ENCODE peak calls at places on chromosome 10, in eight cellular contexts. C is transverse colon, T is K562, B is sigmoid colon, U is stomach, K is upper lobe of left lung, H is HepG2, G is SK-N-SH. F is an unnamed sample.
A peak's percentile ranks its signal among the peaks of the same experiment; 100 is the strongest.

GRCh38 chr10:16809074-16809718 is 8.0 kb downstream of the RSU1 start:
- DNase-seq in C (peak; percentile 56), T (peak; percentile 47), B (no peak), U (peak; percentile 38), K (no peak), H (peak; percentile 29), G (peak; percentile 54), F (no peak)

GRCh38 chr10:91551856-91552255 is 81.0 kb downstream of the PPP1R3C start:
- DNase-seq in C (no peak), T (peak; percentile 27), B (no peak), U (peak; percentile 38), K (no peak), H (peak; percentile 50), G (peak; percentile 55), F (no peak)

GRCh38 chr10:3783721-3784432 is 1.1 kb downstream of the KLF6 start:
- DNase-seq in C (peak; percentile 74), T (no peak), B (peak; percentile 89), U (peak; percentile 61), K (no peak), H (peak; percentile 86), G (peak; percentile 58), F (no peak)

GRCh38 chr10:125785831-125786230 is 10.2 kb upstream of the MMP21 start:
- DNase-seq in C (no peak), T (no peak), B (no peak), U (no peak), K (no peak), H (no peak), G (no peak), F (no peak)

GRCh38 chr10:124641282-124642075 is 102.7 kb downstream of the FAM53B start:
- DNase-seq in C (peak; percentile 38), T (peak; percentile 43), B (peak; percentile 90), U (no peak), K (no peak), H (no peak), G (peak; percentile 65), F (no peak)

GRCh38 chr10:118383699-118384098 is 41.6 kb upstream of the FAM204A start:
- DNase-seq in C (no peak), T (no peak), B (no peak), U (no peak), K (no peak), H (no peak), G (no peak), F (no peak)

GRCh38 chr10:126171555-126171954 is 216.7 kb downstream of the ADAM12 start:
- DNase-seq in C (no peak), T (no peak), B (no peak), U (no peak), K (no peak), H (no peak), G (no peak), F (no peak)

GRCh38 chr10:127756264-127756663 is 19.3 kb downstream of the FOXI2 start:
- DNase-seq in C (no peak), T (no peak), B (no peak), U (no peak), K (no peak), H (no peak), G (no peak), F (no peak)

GRCh38 chr10:4514445-4515108 is 311.4 kb upstream of the AKR1E2 start:
- DNase-seq in C (peak; percentile 38), T (no peak), B (peak; percentile 87), U (no peak), K (peak; percentile 54), H (no peak), G (no peak), F (no peak)

GRCh38 chr10:58177362-58177947 is 90.2 kb downstream of the IPMK start:
- DNase-seq in C (no peak), T (peak; percentile 20), B (no peak), U (no peak), K (no peak), H (peak; percentile 15), G (peak; percentile 23), F (no peak)

GRCh38 chr10:44680764-44681163 is 230.4 kb upstream of the TMEM72 start:
- DNase-seq in C (no peak), T (no peak), B (no peak), U (no peak), K (no peak), H (no peak), G (no peak), F (no peak)

GRCh38 chr10:44682516-44682915 is 228.6 kb upstream of the TMEM72 start:
- DNase-seq in C (no peak), T (no peak), B (no peak), U (no peak), K (no peak), H (no peak), G (no peak), F (no peak)

GRCh38 chr10:44685177-44685576 is 226.0 kb upstream of the TMEM72 start:
- DNase-seq in C (no peak), T (no peak), B (no peak), U (no peak), K (no peak), H (no peak), G (no peak), F (no peak)

GRCh38 chr10:44689368-44689767 is 221.8 kb upstream of the TMEM72 start:
- DNase-seq in C (no peak), T (no peak), B (no peak), U (no peak), K (no peak), H (no peak), G (no peak), F (no peak)

GRCh38 chr10:44684641-44685040 is 226.5 kb upstream of the TMEM72 start:
- DNase-seq in C (no peak), T (no peak), B (no peak), U (no peak), K (no peak), H (no peak), G (no peak), F (no peak)
- TF ChIP-seq EP300 in C (no peak), T (no peak), B (no peak), U (no peak), K (no peak), H (no peak), G (no peak), F (no peak)

DNA sequence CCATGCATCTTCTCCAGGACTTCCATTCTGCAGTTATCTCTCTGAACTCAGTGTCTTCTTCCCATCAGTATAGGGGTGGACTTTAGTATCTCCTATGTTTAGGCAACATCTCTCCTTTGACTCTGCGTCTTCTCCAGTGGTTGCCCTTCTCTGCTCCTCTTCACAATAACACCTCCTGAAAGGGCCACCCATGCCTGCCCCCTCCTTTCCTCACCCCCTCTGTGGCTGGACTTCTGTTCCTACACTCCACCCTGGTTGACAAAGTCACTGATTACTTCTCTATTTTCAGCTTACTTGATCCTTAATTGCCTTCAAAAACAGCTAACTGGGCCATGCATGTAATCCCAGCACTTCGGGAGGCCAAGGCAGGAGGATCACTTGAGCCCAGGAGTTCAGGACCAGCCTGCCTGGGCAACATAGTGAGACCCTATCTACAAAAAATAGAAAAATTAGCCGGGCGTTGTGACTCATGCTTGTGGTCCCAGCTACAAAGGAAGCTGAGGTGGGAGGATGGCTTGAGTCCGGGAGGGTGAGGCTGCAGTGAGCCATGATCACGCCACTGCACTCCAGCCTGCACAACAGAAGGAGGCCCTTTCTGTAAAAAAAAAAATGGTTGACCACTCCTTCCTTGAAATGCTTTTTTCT is 13.7 kb downstream of the SRGN start:
- DNase-seq in C (no peak), T (no peak), B (no peak), U (no peak), K (no peak), H (no peak), G (no peak), F (no peak)
- TF ChIP-seq POLR2AphosphoS5 in C (no peak), T (no peak), B (no peak), U (no peak), K (no peak), H (no peak), G (no peak), F (no peak)

GRCh38 chr10:63115732-63116383 is 17.3 kb upstream of the NRBF2 start:
- DNase-seq in C (peak; percentile 46), T (no peak), B (peak; percentile 94), U (peak; percentile 32), K (no peak), H (peak; percentile 67), G (no peak), F (peak; percentile 85)
- TF ChIP-seq EP300 in C (no peak), T (peak; percentile 59), B (no peak), U (no peak), K (no peak), H (no peak), G (no peak), F (no peak)

DNA sequence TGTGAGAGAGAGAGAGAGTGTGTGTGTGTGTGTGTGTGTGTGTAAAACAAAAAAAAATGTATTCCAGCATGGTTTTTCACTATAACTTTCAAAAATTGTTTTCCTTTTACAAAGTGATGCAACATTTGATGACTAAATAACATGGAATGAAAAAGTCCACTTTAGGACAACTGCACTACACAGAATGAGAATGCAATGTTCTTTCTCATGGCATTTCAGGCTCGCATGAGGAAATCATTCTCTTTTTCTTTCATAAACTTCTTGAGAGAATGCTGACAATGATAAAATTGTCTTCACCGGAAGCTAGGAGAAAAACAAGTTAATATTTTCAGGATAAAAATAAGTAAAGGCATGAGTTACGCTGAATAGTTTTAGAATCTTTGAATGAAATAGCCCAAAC is 53.7 kb downstream of the SLC16A12 start:
- DNase-seq in C (no peak), T (no peak), B (no peak), U (no peak), K (no peak), H (no peak), G (no peak), F (no peak)
- TF ChIP-seq POLR2AphosphoS5 in C (peak; percentile 45), T (no peak), B (peak; percentile 85), U (peak; percentile 55), K (no peak), H (no peak), G (no peak), F (no peak)

GRCh38 chr10:131067690-131068089 is 243.8 kb downstream of the TCERG1L start:
- DNase-seq in C (no peak), T (no peak), B (no peak), U (no peak), K (no peak), H (no peak), G (no peak), F (peak; percentile 54)
- TF ChIP-seq EP300 in C (no peak), T (no peak), B (no peak), U (no peak), K (no peak), H (no peak), G (no peak), F (no peak)

DNA sequence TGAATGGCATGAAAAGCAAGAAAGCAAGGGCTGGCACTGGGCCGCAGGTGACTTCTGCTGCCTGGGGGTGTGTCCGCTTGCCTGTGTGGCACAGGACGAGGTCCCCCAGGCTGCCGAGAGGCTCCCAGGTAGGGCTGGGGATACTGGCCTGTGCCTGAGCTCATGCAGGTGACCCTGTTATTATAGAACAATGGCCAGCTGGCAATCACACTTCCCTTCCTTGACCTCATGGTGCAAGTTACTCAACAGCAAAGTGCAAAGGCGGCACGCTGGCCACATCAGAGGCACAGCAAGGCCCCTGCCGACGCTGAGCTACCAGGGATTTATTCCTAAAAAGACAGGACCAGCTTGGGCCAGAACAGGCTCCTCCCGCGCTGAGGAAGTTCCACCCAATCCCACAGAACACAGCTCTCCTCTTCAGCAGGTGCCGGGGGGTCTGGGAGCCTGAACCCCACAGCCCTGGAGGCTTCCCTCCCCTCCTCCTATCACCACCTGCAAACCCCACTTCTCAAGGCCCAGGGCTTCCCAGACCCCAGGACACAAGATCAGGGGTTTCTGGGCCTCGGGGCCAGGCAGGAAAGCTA is 1.4 kb upstream of the ADAM8 start:
- DNase-seq in C (no peak), T (no peak), B (no peak), U (peak; percentile 69), K (no peak), H (peak; percentile 72), G (no peak), F (no peak)
- TF ChIP-seq POLR2AphosphoS5 in C (no peak), T (no peak), B (no peak), U (no peak), K (no peak), H (no peak), G (no peak), F (no peak)

GRCh38 chr10:49541762-49542161 is 2.8 kb upstream of the ERCC6 start:
- DNase-seq in C (no peak), T (peak; percentile 52), B (no peak), U (no peak), K (no peak), H (no peak), G (no peak), F (no peak)
- TF ChIP-seq EP300 in C (no peak), T (no peak), B (no peak), U (no peak), K (no peak), H (no peak), G (no peak), F (no peak)

F was measured in suprapubic skin.